ENCODE peak calls at places on chromosomes 1 and 21, in nine cellular contexts. L is neural progenitor cell; W is right lobe of liver; M is PC-3; V is mesenchymal stem cell; U is esophagus squamous epithelium; R is heart right ventricle; F is CD8-positive, alpha-beta memory T cell; I is heart left ventricle. C is an unnamed sample. For H3K4me1, the result is how much of the 10 kb centered on the place peaks cover.

GRCh38 chr1:34770891-34771508 is 10.0 kb upstream of the GJB3 start:
- DNase-seq in I (no peak), R (no peak), U (no peak), V (no peak), L (no peak), M (no peak), F (no peak), W (no peak), C (no peak)

GRCh38 chr21:43006874-43007208 is 32.5 kb downstream of the PKNOX1 start:
- DNase-seq in I (no peak), W (no peak), U (no peak), M (no peak), R (no peak), V (peak), F (no peak), L (no peak), C (peak)

GRCh38 chr1:23718482-23718881 is 24.8 kb upstream of the ELOA start:
- DNase-seq in W (no peak), M (peak), L (peak), U (no peak), I (no peak), R (no peak), F (no peak), V (peak), C (peak)

GRCh38 chr1:203159844-203160243 is 15.8 kb downstream of the MYBPH start:
- DNase-seq in L (no peak), W (no peak), I (no peak), M (no peak), V (no peak), U (no peak), R (no peak), F (no peak), C (no peak)

GRCh38 chr1:212423879-212424278 is 8.8 kb upstream of the NENF start:
- DNase-seq in F (no peak), I (no peak), U (no peak), V (no peak), M (no peak), W (no peak), L (no peak), R (no peak), C (no peak)

GRCh38 chr1:161934278-161934608 is 89.4 kb downstream of the OLFML2B start:
- DNase-seq in U (no peak), I (no peak), R (no peak), M (no peak), F (no peak), V (no peak), L (no peak), W (no peak), C (no peak)

GRCh38 chr1:96544051-96544830 is 177.3 kb upstream of the PTBP2 start:
- DNase-seq in F (no peak), V (no peak), I (no peak), L (no peak), M (no peak), R (no peak), W (no peak), U (no peak), C (no peak)

GRCh38 chr1:241646201-241646600 is 5.9 kb upstream of the WDR64 start:
- DNase-seq in L (no peak), R (no peak), V (no peak), I (no peak), F (no peak), W (no peak), U (no peak), M (no peak), C (no peak)

GRCh38 chr21:31213787-31214186 is 130.3 kb downstream of the TIAM1 start:
- DNase-seq in V (no peak), M (peak), I (no peak), R (no peak), L (no peak), W (no peak), U (no peak), F (no peak), C (no peak)

GRCh38 chr21:45977396-45977795 is 4.2 kb upstream of the COL6A1 start:
- DNase-seq in F (no peak), M (no peak), V (peak), W (peak), R (peak), I (peak), L (no peak), U (no peak), C (peak)

GRCh38 chr1:101081496-101082282 is 56.1 kb upstream of the DPH5 start:
- DNase-seq in R (no peak), V (no peak), L (no peak), F (peak), I (no peak), W (no peak), M (no peak), U (no peak), C (no peak)

GRCh38 chr1:25562928-25563283 is 19.5 kb downstream of the LDLRAP1 start:
- DNase-seq in L (no peak), U (no peak), I (no peak), V (no peak), M (no peak), F (no peak), W (no peak), R (no peak), C (no peak)

GRCh38 chr1:77642196-77642595 is 40.3 kb downstream of the ZZZ3 start:
- DNase-seq in W (no peak), V (no peak), L (no peak), U (no peak), M (no peak), F (no peak), I (no peak), R (no peak), C (no peak)

GRCh38 chr1:180939706-180940094 is 27.0 kb downstream of the KIAA1614 start:
- DNase-seq in L (no peak), I (no peak), F (no peak), W (no peak), V (no peak), U (no peak), R (no peak), M (no peak), C (no peak)

GRCh38 chr1:96660503-96660902 is 61.1 kb upstream of the PTBP2 start:
- DNase-seq in M (no peak), I (no peak), R (no peak), L (no peak), V (peak), F (no peak), W (no peak), U (no peak), C (no peak)

GRCh38 chr1:210758761-210759160 is 375.2 kb downstream of the KCNH1 start:
- DNase-seq in R (no peak), M (no peak), F (no peak), U (no peak), I (no peak), W (no peak), L (no peak), V (no peak), C (no peak)

GRCh38 chr1:180614746-180615145 is 17.1 kb upstream of the XPR1 start:
- DNase-seq in R (no peak), V (no peak), I (no peak), U (no peak), F (no peak), L (no peak), M (no peak), W (no peak), C (no peak)

GRCh38 chr1:33014464-33015170 is 22.1 kb downstream of the AK2 start:
- DNase-seq in F (no peak), M (no peak), V (no peak), U (no peak), R (no peak), L (no peak), W (no peak), I (no peak), C (no peak)

GRCh38 chr1:166627583-166627982 is 211.7 kb upstream of the POGK start:
- DNase-seq in W (no peak), L (no peak), I (no peak), U (no peak), R (no peak), F (no peak), V (no peak), M (peak), C (peak)
- H3K4me3 ChIP-seq in W (no peak), L (no peak), I (no peak), U (no peak), R (no peak), F (no peak), V (no peak), M (no peak), C (no peak)

GRCh38 chr1:227888404-227889046 is 59.2 kb downstream of the WNT9A start:
- DNase-seq in R (no peak), F (no peak), I (no peak), M (no peak), U (no peak), V (no peak), W (peak), L (no peak), C (no peak)
- H3K4me1 ChIP-seq in R (under half), F (under half), I (under half), M (under half), U (under half), V (half or more), W (under half), L (under half), C (under half)

GRCh38 chr1:84430519-84430918 is 32.2 kb downstream of the DNASE2B start:
- DNase-seq in F (no peak), M (no peak), L (no peak), R (no peak), U (no peak), I (no peak), V (no peak), W (no peak), C (no peak)

GRCh38 chr1:84434081-84434755 is 35.9 kb downstream of the DNASE2B start:
- DNase-seq in V (no peak), R (no peak), L (no peak), W (no peak), F (no peak), M (peak), U (no peak), I (no peak), C (no peak)

GRCh38 chr1:84434756-84435142 is 36.5 kb downstream of the DNASE2B start:
- DNase-seq in F (no peak), V (peak), M (no peak), I (no peak), L (no peak), U (no peak), W (no peak), R (no peak), C (no peak)

GRCh38 chr1:84435159-84435558 is 36.9 kb downstream of the DNASE2B start:
- DNase-seq in W (no peak), L (no peak), M (no peak), V (peak), U (no peak), F (no peak), I (no peak), R (no peak), C (no peak)

GRCh38 chr1:84433253-84434080 is 35.2 kb downstream of the DNASE2B start:
- DNase-seq in W (no peak), R (no peak), V (peak), I (peak), U (no peak), L (peak), F (peak), M (peak), C (peak)
- H3K4me3 ChIP-seq in W (no peak), R (peak), V (no peak), I (peak), U (peak), L (peak), F (peak), M (peak), C (peak)

GRCh38 chr21:25901580-25901979 is 166.8 kb downstream of the GABPA start:
- DNase-seq in W (no peak), V (no peak), L (no peak), R (no peak), F (no peak), M (peak), U (no peak), I (no peak), C (no peak)

GRCh38 chr21:25895565-25896205 is 160.9 kb downstream of the GABPA start:
- DNase-seq in I (no peak), R (no peak), M (peak), F (no peak), V (peak), U (no peak), W (no peak), L (peak), C (no peak)

GRCh38 chr21:25896657-25897056 is 161.9 kb downstream of the GABPA start:
- DNase-seq in M (no peak), U (no peak), L (no peak), W (no peak), R (no peak), F (no peak), I (no peak), V (no peak), C (no peak)

GRCh38 chr21:25897383-25897782 is 162.6 kb downstream of the GABPA start:
- DNase-seq in R (no peak), M (no peak), U (no peak), L (no peak), I (no peak), F (no peak), W (no peak), V (no peak), C (no peak)

DNA sequence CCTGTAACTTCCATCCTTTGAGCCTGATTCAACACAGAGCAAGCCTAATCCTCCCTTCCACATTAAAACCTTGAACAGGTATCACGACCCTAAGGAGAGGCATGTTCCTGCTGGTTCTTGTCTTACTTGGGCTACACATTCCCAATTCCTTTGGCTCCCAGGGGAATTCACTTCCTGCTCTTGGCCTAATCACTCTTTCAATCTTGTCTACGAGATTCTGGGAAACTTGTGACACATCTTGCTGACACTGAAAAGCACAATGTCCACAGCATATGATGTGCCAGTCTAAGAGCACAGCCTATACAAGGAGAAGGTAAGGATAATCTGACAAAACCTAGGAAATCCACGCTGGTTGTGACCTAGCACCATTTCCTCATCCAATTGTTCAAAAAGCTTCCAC is 163.9 kb downstream of the GABPA start:
- DNase-seq in I (no peak), R (no peak), W (no peak), M (no peak), U (no peak), F (no peak), L (no peak), V (no peak), C (peak)
- H3K4me1 ChIP-seq in I (under half), R (under half), W (under half), M (under half), U (under half), F (under half), L (under half), V (under half), C (under half)

GRCh38 chr1:40049745-40050144 is 9.2 kb downstream of the CAP1 start:
- DNase-seq in L (no peak), V (no peak), F (no peak), R (no peak), U (no peak), I (no peak), W (no peak), M (no peak), C (no peak)
- H3K4me3 ChIP-seq in L (no peak), V (no peak), F (no peak), R (no peak), U (no peak), I (no peak), W (no peak), M (no peak), C (no peak)

GRCh38 chr1:19888112-19888511 is 5.9 kb downstream of the OTUD3 start:
- DNase-seq in L (no peak), R (no peak), U (no peak), M (no peak), W (no peak), F (no peak), V (no peak), I (no peak), C (no peak)
- H3K4me1 ChIP-seq in L (under half), R (under half), U (under half), M (half or more), W (under half), F (under half), V (under half), I (under half), C (under half)

GRCh38 chr1:213982814-213983588 is 4.8 kb upstream of the PROX1 start:
- DNase-seq in F (no peak), M (no peak), I (peak), R (peak), L (peak), W (peak), U (no peak), V (no peak), C (no peak)

GRCh38 chr1:213985181-213986019 is 2.4 kb upstream of the PROX1 start:
- DNase-seq in L (peak), M (no peak), V (no peak), U (no peak), F (no peak), R (no peak), I (no peak), W (peak), C (no peak)

GRCh38 chr1:213983589-213984386 is 4.0 kb upstream of the PROX1 start:
- DNase-seq in M (no peak), I (no peak), L (peak), R (no peak), U (no peak), V (no peak), F (no peak), W (peak), C (no peak)

GRCh38 chr1:213986020-213986924 is 1.5 kb upstream of the PROX1 start:
- DNase-seq in I (no peak), V (no peak), F (no peak), L (peak), U (no peak), W (no peak), M (peak), R (no peak), C (no peak)

GRCh38 chr1:213984387-213985180 is 3.2 kb upstream of the PROX1 start:
- DNase-seq in V (no peak), W (no peak), R (no peak), I (no peak), M (no peak), F (no peak), L (peak), U (no peak), C (peak)
- H3K4me3 ChIP-seq in V (no peak), W (peak), R (peak), I (no peak), M (no peak), F (no peak), L (peak), U (peak), C (peak)

DNA sequence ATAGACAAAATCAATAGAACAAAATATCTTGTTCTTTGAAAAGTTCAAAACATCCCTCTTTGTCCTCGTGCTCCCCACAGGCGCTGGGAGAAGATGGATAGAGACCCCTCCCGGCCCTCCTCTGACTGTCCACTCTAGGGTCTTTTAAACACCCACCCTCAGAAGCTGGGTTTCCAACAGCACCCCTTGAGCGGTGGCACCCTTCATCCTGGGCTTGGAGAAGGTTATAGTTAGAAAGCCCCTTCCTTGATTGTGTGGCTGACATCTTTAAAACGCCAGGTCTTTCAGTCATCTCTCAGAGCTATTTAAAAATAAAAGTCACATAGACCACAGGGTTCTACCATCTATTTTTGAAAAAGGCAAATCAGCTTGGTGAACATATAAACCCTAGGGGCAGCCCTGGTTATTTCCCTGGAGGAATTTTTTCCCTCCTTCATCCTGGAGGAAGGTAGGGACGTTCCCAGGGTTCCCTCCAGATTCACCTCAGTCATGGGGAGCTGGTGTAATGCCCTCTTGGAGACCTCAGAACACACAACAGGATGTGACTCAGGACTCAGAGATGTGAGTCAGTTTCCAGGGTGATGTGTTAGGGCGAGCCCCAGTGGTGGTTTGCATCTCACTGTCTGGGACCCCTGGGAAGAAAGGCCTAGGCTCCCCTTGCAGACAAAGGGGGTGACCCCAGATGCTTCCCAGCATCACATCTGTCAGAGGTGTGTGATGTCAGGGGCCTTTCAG is 138.5 kb downstream of the CLIC6 start:
- DNase-seq in R (no peak), W (no peak), L (no peak), I (no peak), F (peak), M (peak), U (no peak), V (peak), C (peak)
- H3K4me1 ChIP-seq in R (under half), W (under half), L (under half), I (under half), F (half or more), M (half or more), U (under half), V (under half), C (under half)

DNA sequence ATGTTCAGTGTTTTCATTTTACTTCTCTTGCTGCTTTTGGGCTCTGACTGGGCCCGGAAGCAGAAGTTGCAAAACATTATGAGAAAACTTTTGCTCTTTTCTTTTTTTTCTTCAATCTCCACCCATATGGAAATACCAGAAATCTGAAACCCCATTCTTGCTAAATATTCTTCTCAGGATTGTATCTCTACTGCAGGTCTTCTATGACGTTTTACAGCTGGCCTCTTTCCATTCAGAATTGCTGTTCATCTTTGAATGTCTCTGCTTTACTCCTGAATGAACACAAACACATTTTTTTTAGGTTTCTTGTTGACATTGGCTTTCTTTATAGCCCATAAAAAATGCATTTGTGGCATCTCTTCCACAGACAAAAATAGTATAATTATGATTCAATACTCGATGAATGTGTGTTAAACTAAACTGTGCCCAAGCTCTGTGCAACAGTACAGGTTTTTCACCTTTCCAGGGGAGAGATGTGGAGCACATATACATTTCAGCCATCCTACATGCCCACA is 18.8 kb downstream of the PTPRC start:
- DNase-seq in U (no peak), W (no peak), L (no peak), R (no peak), F (peak), I (no peak), M (peak), V (peak), C (no peak)
- H3K4me3 ChIP-seq in U (no peak), W (no peak), L (no peak), R (no peak), F (peak), I (no peak), M (peak), V (no peak), C (no peak)